ENCODE peak calls at places on chromosome 10, in five cellular contexts. One of them, this sample, is unnamed. For H3K9me3 and H3K36me3, the result is how much of the 10 kb centered on the place peaks cover.

GRCh38 chr10:101354584-101355070 is 662 bp downstream of the BTRC start:
- DNase-seq in heart left ventricle: no peak
- DNase-seq in uterus: no peak
- DNase-seq in esophagus squamous epithelium: no peak
- DNase-seq in IMR-90: no peak
- DNase-seq in this sample: no peak

GRCh38 chr10:76729804-76730203 is 907.8 kb downstream of the KCNMA1 start:
- DNase-seq in uterus: no peak
- DNase-seq in esophagus squamous epithelium: no peak
- DNase-seq in heart left ventricle: no peak
- DNase-seq in IMR-90: no peak
- DNase-seq in this sample: no peak

GRCh38 chr10:83199357-83199756 is 940.0 kb upstream of the GHITM start:
- DNase-seq in IMR-90: no peak
- DNase-seq in heart left ventricle: no peak
- DNase-seq in uterus: no peak
- DNase-seq in esophagus squamous epithelium: no peak
- DNase-seq in this sample: no peak

GRCh38 chr10:4191354-4191753 is 406.3 kb upstream of the KLF6 start:
- DNase-seq in esophagus squamous epithelium: no peak
- DNase-seq in uterus: no peak
- DNase-seq in heart left ventricle: no peak
- DNase-seq in IMR-90: no peak
- DNase-seq in this sample: no peak

GRCh38 chr10:111076682-111077661 is at the start of gene ADRA2A:
- DNase-seq in IMR-90: peak
- DNase-seq in uterus: peak
- DNase-seq in esophagus squamous epithelium: no peak
- DNase-seq in heart left ventricle: peak
- DNase-seq in this sample: peak

GRCh38 chr10:93806882-93807281 is 49.1 kb downstream of the LGI1 start:
- DNase-seq in IMR-90: no peak
- DNase-seq in uterus: no peak
- DNase-seq in esophagus squamous epithelium: no peak
- DNase-seq in heart left ventricle: peak
- DNase-seq in this sample: no peak

GRCh38 chr10:124106241-124106905 is 13.0 kb upstream of the CHST15 start:
- DNase-seq in heart left ventricle: no peak
- DNase-seq in IMR-90: peak
- DNase-seq in esophagus squamous epithelium: no peak
- DNase-seq in uterus: peak
- DNase-seq in this sample: peak

GRCh38 chr10:86918022-86918471 is 39.4 kb downstream of the MMRN2 start:
- DNase-seq in IMR-90: peak
- DNase-seq in uterus: no peak
- DNase-seq in heart left ventricle: no peak
- DNase-seq in esophagus squamous epithelium: no peak
- DNase-seq in this sample: no peak

GRCh38 chr10:80408198-80409085 is at the start of gene PRXL2A:
- DNase-seq in IMR-90: no peak
- DNase-seq in uterus: peak
- DNase-seq in esophagus squamous epithelium: no peak
- DNase-seq in heart left ventricle: peak
- DNase-seq in this sample: peak

GRCh38 chr10:95264227-95265051 is 26.4 kb downstream of the PDLIM1 start:
- DNase-seq in IMR-90: no peak
- DNase-seq in esophagus squamous epithelium: no peak
- DNase-seq in heart left ventricle: no peak
- DNase-seq in uterus: no peak
- DNase-seq in this sample: no peak

GRCh38 chr10:76763360-76763759 is 874.2 kb downstream of the KCNMA1 start:
- DNase-seq in heart left ventricle: no peak
- DNase-seq in IMR-90: no peak
- DNase-seq in uterus: no peak
- DNase-seq in esophagus squamous epithelium: no peak
- DNase-seq in this sample: no peak

GRCh38 chr10:132507956-132508490 is 29.6 kb upstream of the INPP5A start:
- DNase-seq in IMR-90: no peak
- DNase-seq in heart left ventricle: peak
- DNase-seq in esophagus squamous epithelium: no peak
- DNase-seq in uterus: peak
- DNase-seq in this sample: peak

GRCh38 chr10:76719021-76719420 is 918.6 kb downstream of the KCNMA1 start:
- DNase-seq in esophagus squamous epithelium: no peak
- DNase-seq in heart left ventricle: no peak
- DNase-seq in IMR-90: no peak
- DNase-seq in uterus: no peak
- DNase-seq in this sample: no peak

GRCh38 chr10:99520804-99521473 is 11.8 kb upstream of the NKX2-3 start:
- DNase-seq in esophagus squamous epithelium: no peak
- DNase-seq in uterus: no peak
- DNase-seq in IMR-90: no peak
- DNase-seq in heart left ventricle: no peak
- DNase-seq in this sample: no peak

GRCh38 chr10:47413531-47414226 is 29.6 kb upstream of the ZNF488 start:
- DNase-seq in esophagus squamous epithelium: no peak
- DNase-seq in IMR-90: no peak
- DNase-seq in heart left ventricle: no peak
- DNase-seq in uterus: no peak
- DNase-seq in this sample: no peak

GRCh38 chr10:62654966-62655336 is 149.6 kb upstream of the ADO start:
- DNase-seq in heart left ventricle: no peak
- DNase-seq in uterus: no peak
- DNase-seq in esophagus squamous epithelium: no peak
- DNase-seq in IMR-90: no peak
- DNase-seq in this sample: no peak

GRCh38 chr10:124991872-124992271 is 49.9 kb downstream of the ZRANB1 start:
- DNase-seq in IMR-90: no peak
- DNase-seq in heart left ventricle: no peak
- DNase-seq in esophagus squamous epithelium: no peak
- DNase-seq in uterus: no peak
- DNase-seq in this sample: no peak

GRCh38 chr10:91378061-91378460 is 32.1 kb upstream of the HECTD2 start:
- DNase-seq in heart left ventricle: no peak
- DNase-seq in esophagus squamous epithelium: no peak
- DNase-seq in uterus: no peak
- DNase-seq in IMR-90: peak
- DNase-seq in this sample: no peak

GRCh38 chr10:60846173-60846572 is 67.9 kb downstream of the CDK1 start:
- DNase-seq in IMR-90: peak
- DNase-seq in esophagus squamous epithelium: no peak
- DNase-seq in heart left ventricle: no peak
- DNase-seq in uterus: no peak
- DNase-seq in this sample: no peak

GRCh38 chr10:17216217-17216900 is 11.7 kb upstream of the VIM start:
- DNase-seq in esophagus squamous epithelium: no peak
- DNase-seq in IMR-90: peak
- DNase-seq in heart left ventricle: no peak
- DNase-seq in uterus: peak
- DNase-seq in this sample: no peak

GRCh38 chr10:98414932-98415709 is at the start of gene PYROXD2:
- DNase-seq in heart left ventricle: peak
- DNase-seq in uterus: peak
- DNase-seq in esophagus squamous epithelium: no peak
- DNase-seq in IMR-90: peak
- DNase-seq in this sample: peak

GRCh38 chr10:78907458-78908211 is 161.1 kb upstream of the ZMIZ1 start:
- DNase-seq in heart left ventricle: no peak
- DNase-seq in IMR-90: no peak
- DNase-seq in uterus: peak
- DNase-seq in esophagus squamous epithelium: no peak
- DNase-seq in this sample: peak

GRCh38 chr10:12924911-12925310 is 76.6 kb downstream of the CCDC3 start:
- DNase-seq in IMR-90: no peak
- DNase-seq in heart left ventricle: no peak
- DNase-seq in uterus: no peak
- DNase-seq in esophagus squamous epithelium: no peak
- DNase-seq in this sample: no peak

GRCh38 chr10:93515071-93515962 is 18.9 kb downstream of the CEP55 start:
- DNase-seq in esophagus squamous epithelium: no peak
- DNase-seq in IMR-90: no peak
- DNase-seq in heart left ventricle: no peak
- DNase-seq in uterus: no peak
- DNase-seq in this sample: no peak

DNA sequence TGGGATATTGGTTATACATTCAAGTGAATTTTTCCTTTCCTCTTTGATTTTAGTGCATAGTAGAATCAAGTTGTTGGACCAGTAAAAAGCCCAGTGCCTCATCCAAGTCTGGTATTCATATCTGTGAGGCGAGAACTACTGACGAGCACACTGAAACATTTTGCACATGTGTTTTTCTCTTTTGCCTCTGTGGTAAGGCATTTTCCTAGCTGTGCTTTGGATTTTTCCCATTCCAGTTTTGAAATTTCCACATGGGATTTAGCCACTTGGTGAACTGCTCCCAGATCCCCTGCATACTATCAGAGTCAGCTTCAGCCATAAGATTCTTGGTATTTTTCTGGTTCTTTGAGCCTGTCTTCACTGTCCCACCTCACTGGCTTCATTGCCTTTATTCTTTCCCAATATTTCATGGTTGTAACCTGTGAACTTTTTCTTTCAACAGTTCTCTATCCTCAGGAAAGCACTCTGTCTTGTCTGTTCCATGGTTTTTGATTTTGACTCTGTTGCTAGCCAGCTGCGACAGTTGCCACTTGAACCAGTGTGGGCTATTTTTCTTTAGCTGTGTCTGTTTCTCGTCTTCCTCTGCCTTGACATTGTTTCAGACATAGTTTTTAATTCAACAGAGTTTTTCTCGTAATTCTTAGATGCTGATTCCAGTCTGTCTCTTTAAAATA is 239.0 kb downstream of the REEP3 start:
- DNase-seq in esophagus squamous epithelium: no peak
- DNase-seq in uterus: no peak
- DNase-seq in IMR-90: no peak
- DNase-seq in heart left ventricle: no peak
- DNase-seq in this sample: no peak
- H3K9me3 ChIP-seq in esophagus squamous epithelium: under half
- H3K9me3 ChIP-seq in uterus: under half
- H3K9me3 ChIP-seq in IMR-90: under half
- H3K9me3 ChIP-seq in heart left ventricle: under half
- H3K9me3 ChIP-seq in this sample: under half

DNA sequence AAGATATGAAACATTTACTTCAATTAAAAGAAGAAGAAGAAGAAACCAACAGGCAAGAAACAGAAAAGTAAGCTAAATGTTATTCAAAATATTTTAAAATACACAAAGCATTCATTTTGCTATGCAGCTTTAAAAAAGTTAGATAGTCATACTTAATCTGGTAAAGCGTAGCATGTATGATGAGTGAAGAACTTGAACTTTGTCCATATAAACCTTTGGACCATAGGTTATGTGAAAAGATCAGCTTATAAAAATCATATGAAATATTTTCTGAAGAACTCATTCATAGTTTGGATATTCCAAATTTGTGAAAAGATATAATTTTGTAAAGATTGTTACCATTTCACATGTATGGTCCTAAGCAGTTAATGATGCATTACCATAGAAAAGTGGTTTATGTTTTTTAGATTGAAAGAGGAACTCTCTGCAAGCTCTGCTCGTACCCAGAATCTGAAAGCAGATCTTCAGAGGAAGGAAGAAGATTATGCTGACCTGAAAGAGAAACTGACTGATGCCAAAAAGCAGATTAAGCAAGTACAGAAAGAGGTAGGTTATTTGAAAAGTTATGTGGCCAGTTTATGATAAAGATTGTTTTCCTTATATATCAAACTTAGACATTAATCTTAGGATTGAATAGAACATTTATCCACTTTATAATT is 37.3 kb downstream of the KIF20B start:
- DNase-seq in uterus: no peak
- DNase-seq in heart left ventricle: no peak
- DNase-seq in IMR-90: no peak
- DNase-seq in esophagus squamous epithelium: no peak
- DNase-seq in this sample: no peak
- H3K36me3 ChIP-seq in uterus: under half
- H3K36me3 ChIP-seq in heart left ventricle: under half
- H3K36me3 ChIP-seq in IMR-90: under half
- H3K36me3 ChIP-seq in esophagus squamous epithelium: under half
- H3K36me3 ChIP-seq in this sample: under half

DNA sequence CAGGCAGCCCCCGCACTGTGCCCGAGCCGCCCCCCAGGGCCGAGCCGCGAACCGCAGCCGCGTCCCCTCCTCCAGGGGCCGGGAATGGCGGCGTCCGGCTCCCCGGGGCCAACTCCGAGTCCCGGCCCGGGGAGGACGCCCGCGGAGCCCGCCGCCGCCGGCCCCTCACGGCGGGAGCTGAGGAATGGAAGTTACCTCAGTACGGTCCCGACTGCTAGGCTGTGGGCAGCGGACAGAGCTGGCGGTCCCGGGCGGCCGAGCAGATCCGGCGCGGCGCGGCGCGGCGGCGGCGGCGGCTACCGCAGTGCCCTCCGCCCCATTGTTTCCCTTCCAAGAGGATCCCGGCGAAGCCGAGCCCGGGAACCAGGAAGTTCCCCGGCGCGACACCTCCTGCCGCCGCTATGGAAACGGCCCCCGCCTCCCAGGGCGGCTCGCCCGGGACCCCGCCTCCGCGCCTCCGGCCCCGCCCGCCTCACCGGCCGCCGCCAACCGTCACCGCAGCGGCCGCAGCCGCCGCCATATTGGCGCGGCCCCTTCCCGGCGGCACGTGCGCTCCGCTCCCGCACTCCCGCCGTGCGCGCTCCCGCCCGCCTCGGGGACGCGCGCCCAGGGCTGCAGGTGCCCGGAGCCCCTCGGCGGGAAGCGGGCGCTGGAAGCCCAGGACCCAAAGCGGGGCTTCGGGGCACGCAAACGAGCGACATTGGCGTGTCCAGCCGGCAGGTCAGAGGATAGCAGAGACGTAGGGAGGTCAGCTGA is at the start of gene USP6NL:
- DNase-seq in IMR-90: peak
- DNase-seq in heart left ventricle: peak
- DNase-seq in uterus: peak
- DNase-seq in esophagus squamous epithelium: peak
- DNase-seq in this sample: peak
- TF ChIP-seq POLR2A in IMR-90: peak
- TF ChIP-seq POLR2A in heart left ventricle: peak
- TF ChIP-seq POLR2A in uterus: peak
- TF ChIP-seq POLR2A in esophagus squamous epithelium: peak
- TF ChIP-seq POLR2A in this sample: no peak

GRCh38 chr10:37246637-37247036 is 121.2 kb downstream of the ANKRD30A start:
- DNase-seq in uterus: no peak
- DNase-seq in IMR-90: no peak
- DNase-seq in heart left ventricle: no peak
- DNase-seq in esophagus squamous epithelium: no peak
- DNase-seq in this sample: no peak
- H3K9me3 ChIP-seq in uterus: under half
- H3K9me3 ChIP-seq in IMR-90: under half
- H3K9me3 ChIP-seq in heart left ventricle: under half
- H3K9me3 ChIP-seq in esophagus squamous epithelium: under half
- H3K9me3 ChIP-seq in this sample: under half

GRCh38 chr10:1121311-1121970 is 65.3 kb downstream of the WDR37 start:
- DNase-seq in esophagus squamous epithelium: no peak
- DNase-seq in heart left ventricle: no peak
- DNase-seq in uterus: no peak
- DNase-seq in IMR-90: no peak
- DNase-seq in this sample: no peak
- H3K36me3 ChIP-seq in esophagus squamous epithelium: under half
- H3K36me3 ChIP-seq in heart left ventricle: half or more
- H3K36me3 ChIP-seq in uterus: under half
- H3K36me3 ChIP-seq in IMR-90: half or more
- H3K36me3 ChIP-seq in this sample: half or more